ENCODE peak calls at places on chromosomes 6 and 20, in ten cellular contexts. One of them, this sample, is unnamed.

GRCh38 chr20:48760403-48760889 is 67.4 kb downstream of the PREX1 start:
- DNase-seq in CD8-positive, alpha-beta T cell: peak; percentile 93
- DNase-seq in AG09319: no peak
- DNase-seq in neural crest cell: no peak
- DNase-seq in HL-60: peak; percentile 89
- DNase-seq in right lobe of liver: no peak
- DNase-seq in endothelial cell: no peak
- DNase-seq in AG10803: peak; percentile 28
- DNase-seq in astrocyte of the spinal cord: peak; percentile 58
- DNase-seq in heart left ventricle: no peak
- DNase-seq in this sample: peak; percentile 57

GRCh38 chr20:44827401-44827800 is 17.1 kb upstream of the RIMS4 start:
- DNase-seq in CD8-positive, alpha-beta T cell: no peak
- DNase-seq in AG09319: no peak
- DNase-seq in neural crest cell: no peak
- DNase-seq in HL-60: no peak
- DNase-seq in right lobe of liver: no peak
- DNase-seq in endothelial cell: no peak
- DNase-seq in AG10803: no peak
- DNase-seq in astrocyte of the spinal cord: no peak
- DNase-seq in heart left ventricle: no peak
- DNase-seq in this sample: no peak

GRCh38 chr20:47348539-47349142 is 7.9 kb downstream of the ZMYND8 start:
- DNase-seq in CD8-positive, alpha-beta T cell: no peak
- DNase-seq in AG09319: no peak
- DNase-seq in neural crest cell: no peak
- DNase-seq in HL-60: no peak
- DNase-seq in right lobe of liver: no peak
- DNase-seq in endothelial cell: no peak
- DNase-seq in AG10803: no peak
- DNase-seq in astrocyte of the spinal cord: peak; percentile 17
- DNase-seq in heart left ventricle: no peak
- DNase-seq in this sample: peak; percentile 49

GRCh38 chr6:81751388-81752083 is 945 bp downstream of the TENT5A start:
- DNase-seq in CD8-positive, alpha-beta T cell: peak; percentile 25
- DNase-seq in AG09319: no peak
- DNase-seq in neural crest cell: peak; percentile 53
- DNase-seq in HL-60: peak; percentile 48
- DNase-seq in right lobe of liver: peak; percentile 78
- DNase-seq in endothelial cell: peak; percentile 52
- DNase-seq in AG10803: peak; percentile 53
- DNase-seq in astrocyte of the spinal cord: peak; percentile 45
- DNase-seq in heart left ventricle: peak; percentile 89
- DNase-seq in this sample: peak; percentile 57

GRCh38 chr6:124798942-124799496 is 163.2 kb upstream of the RNF217 start:
- DNase-seq in CD8-positive, alpha-beta T cell: no peak
- DNase-seq in AG09319: no peak
- DNase-seq in neural crest cell: no peak
- DNase-seq in HL-60: no peak
- DNase-seq in right lobe of liver: no peak
- DNase-seq in endothelial cell: no peak
- DNase-seq in AG10803: no peak
- DNase-seq in astrocyte of the spinal cord: no peak
- DNase-seq in heart left ventricle: no peak
- DNase-seq in this sample: peak; percentile 3

GRCh38 chr6:21633511-21634109 is 40.1 kb downstream of the SOX4 start:
- DNase-seq in CD8-positive, alpha-beta T cell: no peak
- DNase-seq in AG09319: no peak
- DNase-seq in neural crest cell: no peak
- DNase-seq in HL-60: no peak
- DNase-seq in right lobe of liver: no peak
- DNase-seq in endothelial cell: no peak
- DNase-seq in AG10803: no peak
- DNase-seq in astrocyte of the spinal cord: no peak
- DNase-seq in heart left ventricle: no peak
- DNase-seq in this sample: no peak

GRCh38 chr6:52663120-52663934 is 7.6 kb upstream of the TMEM14A start:
- DNase-seq in CD8-positive, alpha-beta T cell: peak; percentile 43
- DNase-seq in AG09319: peak; percentile 62
- DNase-seq in neural crest cell: peak; percentile 37
- DNase-seq in HL-60: peak; percentile 56
- DNase-seq in right lobe of liver: peak; percentile 60
- DNase-seq in endothelial cell: peak; percentile 41
- DNase-seq in AG10803: peak; percentile 78
- DNase-seq in astrocyte of the spinal cord: peak; percentile 84
- DNase-seq in heart left ventricle: no peak
- DNase-seq in this sample: peak; percentile 87

GRCh38 chr20:17867546-17867945 is 101.0 kb downstream of the SNX5 start:
- DNase-seq in CD8-positive, alpha-beta T cell: no peak
- DNase-seq in AG09319: no peak
- DNase-seq in neural crest cell: no peak
- DNase-seq in HL-60: no peak
- DNase-seq in right lobe of liver: no peak
- DNase-seq in endothelial cell: no peak
- DNase-seq in AG10803: no peak
- DNase-seq in astrocyte of the spinal cord: no peak
- DNase-seq in heart left ventricle: no peak
- DNase-seq in this sample: peak; percentile 24

GRCh38 chr6:12751694-12752304 is 35.2 kb downstream of the PHACTR1 start:
- DNase-seq in CD8-positive, alpha-beta T cell: peak; percentile 23
- DNase-seq in AG09319: peak; percentile 15
- DNase-seq in neural crest cell: peak; percentile 81
- DNase-seq in HL-60: peak; percentile 39
- DNase-seq in right lobe of liver: peak; percentile 52
- DNase-seq in endothelial cell: peak; percentile 82
- DNase-seq in AG10803: peak; percentile 62
- DNase-seq in astrocyte of the spinal cord: peak; percentile 56
- DNase-seq in heart left ventricle: peak; percentile 66
- DNase-seq in this sample: peak; percentile 68

GRCh38 chr20:24968278-24968677 is 19.2 kb downstream of the CST7 start:
- DNase-seq in CD8-positive, alpha-beta T cell: no peak
- DNase-seq in AG09319: no peak
- DNase-seq in neural crest cell: no peak
- DNase-seq in HL-60: no peak
- DNase-seq in right lobe of liver: peak; percentile 29
- DNase-seq in endothelial cell: no peak
- DNase-seq in AG10803: no peak
- DNase-seq in astrocyte of the spinal cord: no peak
- DNase-seq in heart left ventricle: no peak
- DNase-seq in this sample: no peak

GRCh38 chr6:29647927-29648642 is 8.8 kb upstream of the MOG start:
- DNase-seq in CD8-positive, alpha-beta T cell: no peak
- DNase-seq in AG09319: no peak
- DNase-seq in neural crest cell: no peak
- DNase-seq in HL-60: no peak
- DNase-seq in right lobe of liver: no peak
- DNase-seq in endothelial cell: no peak
- DNase-seq in AG10803: peak; percentile 45
- DNase-seq in astrocyte of the spinal cord: peak; percentile 51
- DNase-seq in heart left ventricle: no peak
- DNase-seq in this sample: peak; percentile 67

GRCh38 chr6:142811923-142812322 is 133.1 kb downstream of the HIVEP2 start:
- DNase-seq in CD8-positive, alpha-beta T cell: no peak
- DNase-seq in AG09319: no peak
- DNase-seq in neural crest cell: no peak
- DNase-seq in HL-60: no peak
- DNase-seq in right lobe of liver: no peak
- DNase-seq in endothelial cell: no peak
- DNase-seq in AG10803: no peak
- DNase-seq in astrocyte of the spinal cord: no peak
- DNase-seq in heart left ventricle: no peak
- DNase-seq in this sample: no peak

GRCh38 chr20:17491041-17491440 is 40.1 kb downstream of the BFSP1 start:
- DNase-seq in CD8-positive, alpha-beta T cell: no peak
- DNase-seq in AG09319: no peak
- DNase-seq in neural crest cell: no peak
- DNase-seq in HL-60: no peak
- DNase-seq in right lobe of liver: peak; percentile 26
- DNase-seq in endothelial cell: no peak
- DNase-seq in AG10803: no peak
- DNase-seq in astrocyte of the spinal cord: no peak
- DNase-seq in heart left ventricle: no peak
- DNase-seq in this sample: no peak

GRCh38 chr6:168641455-168641854 is 200.5 kb downstream of the SMOC2 start:
- DNase-seq in CD8-positive, alpha-beta T cell: no peak
- DNase-seq in AG09319: no peak
- DNase-seq in neural crest cell: no peak
- DNase-seq in HL-60: no peak
- DNase-seq in right lobe of liver: no peak
- DNase-seq in endothelial cell: no peak
- DNase-seq in AG10803: peak; percentile 0
- DNase-seq in astrocyte of the spinal cord: no peak
- DNase-seq in heart left ventricle: no peak
- DNase-seq in this sample: no peak

GRCh38 chr20:57165427-57166004 is 100.9 kb downstream of the BMP7 start:
- DNase-seq in CD8-positive, alpha-beta T cell: no peak
- DNase-seq in AG09319: no peak
- DNase-seq in neural crest cell: no peak
- DNase-seq in HL-60: no peak
- DNase-seq in right lobe of liver: no peak
- DNase-seq in endothelial cell: no peak
- DNase-seq in AG10803: no peak
- DNase-seq in astrocyte of the spinal cord: no peak
- DNase-seq in heart left ventricle: no peak
- DNase-seq in this sample: no peak

DNA sequence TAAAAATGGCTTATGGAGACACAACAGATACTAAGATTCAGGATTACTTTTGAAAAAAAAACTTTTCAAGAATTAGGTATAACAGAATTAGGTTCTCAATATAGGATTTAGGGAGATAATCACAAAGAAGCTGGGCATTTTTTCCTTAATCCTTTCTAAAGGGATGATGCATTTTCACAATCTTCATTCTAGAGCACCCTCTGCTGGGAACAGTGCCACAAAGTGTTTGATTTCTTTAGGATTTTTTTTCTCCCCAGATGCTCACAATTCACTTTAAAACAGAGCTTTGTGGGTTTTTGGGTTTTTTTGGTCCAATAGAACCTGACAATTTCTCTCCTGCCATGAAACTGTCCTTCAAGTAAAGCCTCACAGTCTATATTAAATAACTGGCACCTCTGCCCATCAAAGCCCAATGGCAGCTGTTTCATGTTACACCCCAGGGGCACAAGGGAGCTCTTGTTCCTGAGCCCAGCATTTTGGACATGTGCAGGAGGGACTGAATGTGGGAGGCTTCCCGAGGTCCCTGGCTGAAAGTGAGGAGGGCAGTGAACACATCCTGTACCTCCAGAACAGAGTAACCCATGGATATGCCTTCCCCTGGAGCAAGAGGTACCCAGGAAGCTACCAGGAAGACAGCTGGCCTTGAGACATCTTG is 39.7 kb downstream of the PREP start:
- DNase-seq in CD8-positive, alpha-beta T cell: no peak
- DNase-seq in AG09319: no peak
- DNase-seq in neural crest cell: no peak
- DNase-seq in HL-60: no peak
- DNase-seq in right lobe of liver: no peak
- DNase-seq in endothelial cell: no peak
- DNase-seq in AG10803: peak; percentile 54
- DNase-seq in astrocyte of the spinal cord: peak; percentile 52
- DNase-seq in heart left ventricle: no peak
- DNase-seq in this sample: peak; percentile 62
- TF ChIP-seq CTCF in CD8-positive, alpha-beta T cell: no peak
- TF ChIP-seq CTCF in AG09319: peak; percentile 46
- TF ChIP-seq CTCF in neural crest cell: peak; percentile 67
- TF ChIP-seq CTCF in HL-60: no peak
- TF ChIP-seq CTCF in right lobe of liver: peak; percentile 17
- TF ChIP-seq CTCF in endothelial cell: no peak
- TF ChIP-seq CTCF in AG10803: peak; percentile 63
- TF ChIP-seq CTCF in astrocyte of the spinal cord: peak; percentile 49
- TF ChIP-seq CTCF in heart left ventricle: peak; percentile 44
- TF ChIP-seq CTCF in this sample: peak; percentile 54

GRCh38 chr6:156953478-156954146 is 176.4 kb downstream of the ARID1B start:
- DNase-seq in CD8-positive, alpha-beta T cell: peak; percentile 67
- DNase-seq in AG09319: peak; percentile 94
- DNase-seq in neural crest cell: peak; percentile 32
- DNase-seq in HL-60: no peak
- DNase-seq in right lobe of liver: no peak
- DNase-seq in endothelial cell: no peak
- DNase-seq in AG10803: peak; percentile 99
- DNase-seq in astrocyte of the spinal cord: peak; percentile 97
- DNase-seq in heart left ventricle: no peak
- DNase-seq in this sample: peak; percentile 95
- TF ChIP-seq CTCF in CD8-positive, alpha-beta T cell: peak; percentile 45
- TF ChIP-seq CTCF in AG09319: peak; percentile 24
- TF ChIP-seq CTCF in neural crest cell: peak; percentile 39
- TF ChIP-seq CTCF in HL-60: no peak
- TF ChIP-seq CTCF in right lobe of liver: peak; percentile 21
- TF ChIP-seq CTCF in endothelial cell: no peak
- TF ChIP-seq CTCF in AG10803: peak; percentile 55
- TF ChIP-seq CTCF in astrocyte of the spinal cord: peak; percentile 37
- TF ChIP-seq CTCF in heart left ventricle: peak; percentile 62
- TF ChIP-seq CTCF in this sample: peak; percentile 46

DNA sequence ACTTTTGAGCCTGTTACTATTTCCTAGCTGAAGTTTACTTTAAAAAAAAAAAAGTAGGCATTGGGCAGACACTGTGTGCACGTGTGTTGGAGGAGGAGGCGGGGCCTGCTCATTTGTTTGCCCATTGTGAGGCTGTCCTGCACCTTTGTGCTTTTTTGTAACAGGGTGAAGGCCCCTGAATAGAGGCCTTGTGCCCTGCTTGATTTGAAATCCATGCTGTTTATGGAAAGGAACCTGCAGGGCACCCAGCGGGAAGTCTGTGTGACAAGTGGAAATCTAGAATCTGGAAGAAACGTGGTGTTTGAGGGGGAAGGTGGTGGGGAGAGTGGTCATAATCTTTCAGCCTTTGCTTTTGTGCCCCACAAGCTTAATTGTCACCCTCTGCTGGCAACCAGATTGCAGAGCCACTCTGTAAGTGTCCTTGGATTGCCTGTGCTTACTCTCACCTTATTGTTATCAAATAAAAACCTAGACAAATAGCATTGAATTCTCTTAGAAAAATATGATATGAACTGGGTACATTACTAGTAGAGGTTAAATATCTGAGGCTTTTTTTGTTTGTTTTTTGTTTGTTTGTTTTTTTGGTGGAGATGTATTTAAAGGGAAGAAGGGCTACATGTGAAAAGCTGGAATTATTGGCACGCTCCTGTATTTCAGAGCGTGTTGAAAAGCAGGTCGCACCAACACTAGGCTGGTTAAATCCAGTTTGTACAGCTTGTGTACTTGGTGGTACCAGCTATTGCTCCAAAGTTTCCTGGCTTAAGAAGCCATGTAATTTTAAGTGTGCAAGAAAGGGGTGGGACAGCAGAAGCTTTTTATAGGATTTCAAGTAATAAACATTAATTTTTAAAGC is 156.2 kb downstream of the ARID1B start:
- DNase-seq in CD8-positive, alpha-beta T cell: no peak
- DNase-seq in AG09319: no peak
- DNase-seq in neural crest cell: peak; percentile 23
- DNase-seq in HL-60: no peak
- DNase-seq in right lobe of liver: peak; percentile 88
- DNase-seq in endothelial cell: no peak
- DNase-seq in AG10803: no peak
- DNase-seq in astrocyte of the spinal cord: no peak
- DNase-seq in heart left ventricle: no peak
- DNase-seq in this sample: no peak
- TF ChIP-seq CTCF in CD8-positive, alpha-beta T cell: no peak
- TF ChIP-seq CTCF in AG09319: no peak
- TF ChIP-seq CTCF in neural crest cell: peak; percentile 34
- TF ChIP-seq CTCF in HL-60: no peak
- TF ChIP-seq CTCF in right lobe of liver: peak; percentile 16
- TF ChIP-seq CTCF in endothelial cell: no peak
- TF ChIP-seq CTCF in AG10803: no peak
- TF ChIP-seq CTCF in astrocyte of the spinal cord: no peak
- TF ChIP-seq CTCF in heart left ventricle: peak; percentile 34
- TF ChIP-seq CTCF in this sample: no peak

GRCh38 chr20:3172933-3173581 is at the start of gene LZTS3:
- DNase-seq in CD8-positive, alpha-beta T cell: peak; percentile 96
- DNase-seq in AG09319: no peak
- DNase-seq in neural crest cell: peak; percentile 70
- DNase-seq in HL-60: no peak
- DNase-seq in right lobe of liver: peak; percentile 65
- DNase-seq in endothelial cell: peak; percentile 56
- DNase-seq in AG10803: peak; percentile 42
- DNase-seq in astrocyte of the spinal cord: peak; percentile 52
- DNase-seq in heart left ventricle: peak; percentile 81
- DNase-seq in this sample: peak; percentile 42
- TF ChIP-seq CTCF in CD8-positive, alpha-beta T cell: no peak
- TF ChIP-seq CTCF in AG09319: no peak
- TF ChIP-seq CTCF in neural crest cell: no peak
- TF ChIP-seq CTCF in HL-60: no peak
- TF ChIP-seq CTCF in right lobe of liver: no peak
- TF ChIP-seq CTCF in endothelial cell: no peak
- TF ChIP-seq CTCF in AG10803: no peak
- TF ChIP-seq CTCF in astrocyte of the spinal cord: no peak
- TF ChIP-seq CTCF in heart left ventricle: no peak
- TF ChIP-seq CTCF in this sample: no peak

This sample was measured in fibroblast of pulmonary artery.